ENCODE peak calls at places on chromosome 18, in four cellular contexts. O is GM23248, A is GM23338, E is neural progenitor cell. J is an unnamed sample.

GRCh38 chr18:7122376-7122775 is 4.8 kb upstream of the LAMA1 start:
- DNase-seq in A (no peak), O (no peak), E (no peak), J (no peak)

GRCh38 chr18:67599277-67599676 is 82.8 kb upstream of the DSEL start:
- DNase-seq in A (no peak), O (peak; percentile 71), E (no peak), J (no peak)

GRCh38 chr18:45930953-45931352 is 36.2 kb downstream of the EPG5 start:
- DNase-seq in A (no peak), E (no peak), O (no peak), J (no peak)

GRCh38 chr18:13558132-13558531 is 168.2 kb downstream of the FAM210A start:
- DNase-seq in A (peak; percentile 73), O (peak; percentile 49), E (peak; percentile 67), J (peak; percentile 84)

GRCh38 chr18:44458777-44459176 is 221.9 kb upstream of the SETBP1 start:
- DNase-seq in E (no peak), O (peak; percentile 90), A (no peak), J (no peak)

GRCh38 chr18:35127201-35127600 is 86.0 kb downstream of the MAPRE2 start:
- DNase-seq in A (peak; percentile 78), O (no peak), E (peak; percentile 47), J (no peak)

GRCh38 chr18:9297007-9297393 is 37.6 kb upstream of the TWSG1 start:
- DNase-seq in A (no peak), E (no peak), O (no peak), J (no peak)

GRCh38 chr18:10443001-10443400 is 11.4 kb upstream of the APCDD1 start:
- DNase-seq in O (no peak), A (no peak), E (no peak), J (no peak)

GRCh38 chr18:75530548-75531211 is 103.2 kb upstream of the SMIM21 start:
- DNase-seq in E (no peak), A (no peak), O (peak; percentile 42), J (no peak)

GRCh38 chr18:34990571-34990970 is 50.6 kb upstream of the MAPRE2 start:
- DNase-seq in A (no peak), E (no peak), O (peak; percentile 51), J (no peak)

GRCh38 chr18:21571763-21572162 is 28.7 kb downstream of the ESCO1 start:
- DNase-seq in E (no peak), O (peak; percentile 12), A (no peak), J (no peak)

GRCh38 chr18:61322265-61322873 is 10.9 kb upstream of the CDH20 start:
- DNase-seq in O (peak; percentile 77), E (peak; percentile 83), A (peak; percentile 85), J (peak; percentile 33)

GRCh38 chr18:7615840-7616239 is 48.7 kb downstream of the PTPRM start:
- DNase-seq in O (no peak), A (no peak), E (no peak), J (no peak)

GRCh38 chr18:74773171-74773624 is 175.5 kb downstream of the ZNF407 start:
- DNase-seq in O (no peak), E (no peak), A (no peak), J (no peak)

GRCh38 chr18:67285583-67285982 is 230.9 kb downstream of the DSEL start:
- DNase-seq in E (no peak), O (no peak), A (no peak), J (no peak)

DNA sequence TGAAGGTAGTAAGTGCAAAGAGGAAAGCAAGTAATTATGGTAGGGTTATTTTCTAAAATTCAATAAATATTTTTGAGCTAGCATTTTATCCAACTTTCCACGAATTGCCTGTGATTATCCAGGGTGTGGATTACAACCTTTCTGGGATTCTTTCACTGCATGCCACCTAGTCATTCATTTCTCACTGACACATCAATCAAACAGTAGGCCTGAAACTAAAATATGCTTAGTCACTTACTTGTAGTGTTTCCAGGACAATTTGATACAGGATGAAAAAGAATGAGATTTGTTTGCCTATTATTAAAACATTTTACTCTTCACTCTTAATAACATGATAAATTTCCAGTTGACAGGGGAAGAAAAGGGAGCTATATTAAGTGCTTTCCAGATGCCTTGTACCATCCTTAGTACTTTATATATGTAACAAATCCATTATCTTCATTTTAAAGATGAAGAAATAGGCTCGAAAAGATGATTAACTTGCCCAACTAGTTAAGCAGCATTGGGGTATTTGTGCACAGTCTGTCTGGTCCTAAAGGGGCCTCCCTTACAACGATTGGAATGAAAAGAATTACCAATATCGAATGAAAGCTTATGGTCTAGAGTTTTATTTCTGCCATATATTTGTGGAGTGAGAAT is 70.4 kb downstream of the KCTD1 start:
- DNase-seq in E (no peak), O (no peak), A (no peak), J (no peak)
- TF ChIP-seq EZH2phosphoT487 in E (no peak), O (no peak), A (no peak), J (no peak)

GRCh38 chr18:78559584-78559983 is 420.0 kb upstream of the SALL3 start:
- DNase-seq in O (no peak), A (no peak), E (no peak), J (no peak)

GRCh38 chr18:78558101-78558810 is 421.4 kb upstream of the SALL3 start:
- DNase-seq in E (no peak), A (no peak), O (no peak), J (no peak)

GRCh38 chr18:78558948-78559347 is 420.7 kb upstream of the SALL3 start:
- DNase-seq in A (no peak), O (no peak), E (no peak), J (no peak)

GRCh38 chr18:78554944-78555608 is 424.5 kb upstream of the SALL3 start:
- DNase-seq in E (no peak), O (no peak), A (no peak), J (no peak)

DNA sequence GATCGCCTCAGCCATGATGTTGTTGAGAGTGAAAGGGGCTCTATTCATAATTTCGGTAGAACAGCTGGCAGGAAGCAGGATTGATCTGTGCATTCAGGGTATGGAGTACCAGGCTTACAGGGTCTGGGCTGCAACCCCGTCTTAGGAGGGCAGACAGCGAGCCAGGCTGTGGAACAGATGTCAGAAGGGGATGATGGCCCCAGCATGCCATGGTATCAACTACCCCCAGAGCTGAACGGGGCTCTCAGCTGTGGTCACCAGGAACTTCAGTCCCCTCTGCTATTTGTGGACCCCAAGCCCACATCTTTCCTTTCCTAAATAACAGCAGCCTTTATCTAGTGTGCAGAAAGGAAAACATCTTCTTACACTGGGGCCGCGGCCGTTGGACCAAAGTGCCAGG is 422.2 kb upstream of the SALL3 start:
- DNase-seq in A (no peak), O (no peak), E (no peak), J (no peak)
- H3K27ac ChIP-seq in A (no peak overlapping the region), O (no peak overlapping the region), E (no peak overlapping the region), J (no peak overlapping the region)

GRCh38 chr18:5582849-5583667 is 39.3 kb upstream of the EPB41L3 start:
- DNase-seq in A (no peak), O (peak; percentile 57), E (no peak), J (no peak)
- TF ChIP-seq EZH2phosphoT487 in A (no peak), O (no peak), E (no peak), J (no peak)

DNA sequence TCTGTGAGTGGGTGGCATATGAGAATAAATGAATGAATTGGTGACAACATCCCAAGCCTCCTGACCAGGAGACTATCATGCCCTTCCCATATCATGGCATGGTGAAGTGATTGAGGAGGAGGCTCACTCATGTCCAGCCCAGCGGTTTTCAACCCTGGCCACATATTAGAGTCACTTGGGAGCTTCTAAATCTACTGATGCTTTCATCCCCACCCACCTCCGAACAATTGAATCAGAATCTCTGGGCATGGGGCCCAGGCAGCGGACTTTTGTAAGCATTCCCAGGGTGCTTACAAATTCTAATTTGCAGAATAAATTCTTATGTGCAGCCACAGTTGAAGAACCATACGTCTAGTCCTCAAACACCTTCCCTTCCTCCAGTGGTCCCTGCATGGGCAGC is 81.7 kb upstream of the SEC11C start:
- DNase-seq in E (no peak), O (peak; percentile 94), A (no peak), J (no peak)
- H3K27ac ChIP-seq in E (no peak overlapping the region), O (peak overlapping the region; percentile 46), A (no peak overlapping the region), J (no peak overlapping the region)

DNA sequence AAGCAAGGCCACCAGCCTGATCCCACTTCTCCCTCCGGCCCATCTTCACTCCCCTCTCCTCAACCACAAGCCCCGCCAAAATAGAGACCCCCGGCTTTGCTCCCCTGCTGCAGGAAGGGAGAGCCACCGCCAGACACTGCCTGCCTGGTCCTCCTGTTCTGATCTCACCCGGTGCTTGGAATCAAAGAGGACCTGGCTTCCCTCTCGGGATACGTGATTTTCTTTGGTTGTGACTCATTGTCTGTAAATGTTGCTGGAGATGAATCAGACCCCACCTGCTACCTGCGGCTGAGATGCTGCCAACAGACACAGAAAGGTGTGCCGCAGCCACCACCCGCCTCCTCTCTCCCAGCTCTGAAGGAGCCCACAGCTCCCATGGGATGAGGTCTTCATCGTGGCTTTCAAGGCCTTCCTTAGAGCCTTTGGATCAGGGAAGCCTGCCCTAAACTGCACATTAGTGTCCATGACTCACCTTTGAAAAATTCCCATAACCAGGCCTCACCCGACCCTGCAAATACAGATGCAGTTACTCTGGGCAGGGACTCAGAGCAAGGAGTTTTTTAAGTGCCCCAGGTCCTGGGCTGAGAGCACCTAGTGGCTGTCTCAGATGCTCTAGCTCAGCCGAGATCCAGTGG is 79.4 kb upstream of the ZNF532 start:
- DNase-seq in O (peak; percentile 89), A (no peak), E (no peak), J (no peak)
- TF ChIP-seq EZH2phosphoT487 in O (no peak), A (no peak), E (no peak), J (no peak)

GRCh38 chr18:23887493-23887892 is 127.1 kb upstream of the TTC39C start:
- DNase-seq in A (no peak), O (no peak), E (no peak), J (no peak)

GRCh38 chr18:23887035-23887434 is 127.5 kb upstream of the TTC39C start:
- DNase-seq in A (no peak), O (no peak), E (no peak), J (no peak)

GRCh38 chr18:23883277-23883790 is 131.2 kb upstream of the TTC39C start:
- DNase-seq in E (no peak), A (no peak), O (peak; percentile 57), J (no peak)

GRCh38 chr18:23884712-23885375 is 129.7 kb upstream of the TTC39C start:
- DNase-seq in O (no peak), A (peak; percentile 45), E (no peak), J (no peak)

DNA sequence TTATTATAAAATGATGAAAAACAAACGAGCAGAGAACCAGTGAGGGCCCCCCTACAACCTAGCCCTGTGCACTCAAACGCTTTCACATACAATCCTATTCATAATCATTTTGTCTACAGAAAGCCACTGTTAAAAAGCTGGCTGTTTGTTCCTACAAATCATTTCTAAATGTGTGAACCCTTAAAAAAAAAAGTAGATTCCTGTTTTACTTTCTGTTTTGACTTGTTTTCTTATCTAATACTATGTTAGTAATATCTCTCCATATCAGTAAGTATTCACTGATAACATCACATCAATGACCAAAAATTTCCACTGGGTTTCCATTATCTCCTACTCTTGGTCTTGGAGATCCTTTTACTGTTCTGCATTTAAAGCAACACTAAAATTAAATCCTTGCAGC is 128.8 kb upstream of the TTC39C start:
- DNase-seq in O (no peak), E (no peak), A (no peak), J (no peak)
- H3K27ac ChIP-seq in O (no peak overlapping the region), E (no peak overlapping the region), A (no peak overlapping the region), J (no peak overlapping the region)

GRCh38 chr18:48547456-48548403 is 8.9 kb downstream of the CTIF start:
- DNase-seq in A (peak; percentile 55), E (no peak), O (peak; percentile 96), J (no peak)
- TF ChIP-seq EZH2phosphoT487 in A (no peak), E (no peak), O (no peak), J (no peak)

GRCh38 chr18:2958819-2959298 is 54.1 kb downstream of the LPIN2 start:
- DNase-seq in E (no peak), A (no peak), O (peak; percentile 79), J (peak; percentile 41)
- H3K27ac ChIP-seq in E (no peak overlapping the region), A (no peak overlapping the region), O (peak overlapping the region; percentile 58), J (peak overlapping the region; percentile 93)

J was measured in OCI-LY7.